ENCODE peak calls at places on chromosomes 6 and 20, in four cellular contexts. O is effector memory CD4-positive, alpha-beta T cell; H is A673; D is adrenal gland. B is an unnamed sample. For H3K4me1, the result is how much of the 10 kb centered on the place peaks cover.

GRCh38 chr20:22545045-22545444 is 39.3 kb downstream of the FOXA2 start:
- DNase-seq in O (no peak), H (no peak), D (no peak), B (no peak)

GRCh38 chr6:122799916-122800701 is 11.1 kb downstream of the SMPDL3A start:
- DNase-seq in O (no peak), H (no peak), D (peak), B (no peak)

GRCh38 chr20:36093025-36093803 is 61.3 kb upstream of the EPB41L1 start:
- DNase-seq in O (no peak), H (peak), D (peak), B (peak)

GRCh38 chr6:169170583-169170955 is 83.1 kb downstream of the THBS2 start:
- DNase-seq in O (no peak), H (no peak), D (no peak), B (no peak)

GRCh38 chr6:140105857-140106256 is 731.4 kb upstream of the CITED2 start:
- DNase-seq in O (no peak), H (peak), D (peak), B (peak)

GRCh38 chr20:48599106-48599747 is 228.6 kb downstream of the PREX1 start:
- DNase-seq in O (no peak), H (no peak), D (no peak), B (no peak)

GRCh38 chr20:15992564-15992963 is 580.7 kb downstream of the KIF16B start:
- DNase-seq in O (no peak), H (no peak), D (no peak), B (no peak)

GRCh38 chr6:151005896-151006632 is 140.6 kb downstream of the MTHFD1L start:
- DNase-seq in O (no peak), H (no peak), D (no peak), B (no peak)

GRCh38 chr6:3419624-3420272 is 37.1 kb downstream of the SLC22A23 start:
- DNase-seq in O (no peak), H (no peak), D (peak), B (no peak)

GRCh38 chr20:13771853-13772453 is 12.8 kb downstream of the ESF1 start:
- DNase-seq in O (no peak), H (peak), D (no peak), B (peak)

DNA sequence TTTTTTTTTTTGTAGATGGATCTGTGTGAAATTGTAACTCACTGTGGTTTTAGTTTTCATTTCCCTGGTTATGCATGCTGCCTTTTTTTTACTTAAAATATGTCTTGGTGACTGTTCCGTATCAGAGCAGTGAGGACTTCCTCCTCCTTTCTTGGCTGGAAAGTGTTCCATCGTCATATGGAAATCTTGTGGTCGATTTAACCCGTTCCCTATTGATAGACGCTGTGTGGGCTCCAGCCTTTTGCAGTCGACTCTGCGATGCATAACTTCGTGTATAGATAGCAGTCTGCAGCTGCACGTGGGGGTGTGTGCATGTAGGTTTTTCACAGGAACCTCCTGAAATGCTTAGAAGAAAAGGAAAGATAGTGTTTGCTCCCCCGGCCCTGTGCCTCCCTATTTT is 28.1 kb upstream of the PNPLA1 start:
- DNase-seq in O (no peak), H (no peak), D (no peak), B (no peak)
- H3K4me1 ChIP-seq in O (under half), H (under half), D (under half), B (under half)

DNA sequence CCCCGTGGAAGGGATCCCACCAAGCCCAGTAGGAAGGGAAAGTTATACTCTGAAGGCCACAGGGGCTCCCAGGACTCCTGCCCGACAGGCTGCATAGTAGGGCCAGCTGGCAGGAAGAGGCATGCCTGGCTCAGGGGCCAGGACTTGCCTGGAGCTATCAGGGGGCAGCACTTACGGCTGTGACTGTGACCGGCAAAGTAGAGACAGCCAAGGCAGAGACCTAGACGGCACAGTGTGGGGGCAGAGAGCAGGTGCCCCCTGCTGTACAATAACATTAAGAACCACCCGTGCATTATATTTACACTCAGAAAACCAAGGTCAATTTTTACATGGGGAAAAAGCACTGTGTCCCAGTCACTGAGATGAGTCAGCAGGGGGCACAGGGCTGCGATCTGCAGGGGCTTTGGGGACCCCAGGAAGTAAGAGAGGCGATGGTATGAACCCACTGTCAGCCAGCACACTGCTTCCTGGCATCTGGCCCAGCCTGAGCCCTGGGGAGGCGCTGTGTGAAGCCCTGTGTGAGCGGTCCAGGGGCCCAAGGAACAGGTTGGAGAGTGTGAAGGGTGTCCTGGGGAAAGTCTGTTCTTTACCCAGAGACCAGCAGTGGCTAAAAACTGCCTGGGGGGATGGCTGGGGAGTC is 9.9 kb downstream of the CCDC167 start:
- DNase-seq in O (no peak), H (no peak), D (no peak), B (peak)
- H3K4me1 ChIP-seq in O (under half), H (under half), D (under half), B (under half)

GRCh38 chr6:11762782-11763459 is 15.7 kb downstream of the ADTRP start:
- DNase-seq in O (no peak), H (no peak), D (peak), B (no peak)
- H3K4me1 ChIP-seq in O (under half), H (under half), D (under half), B (under half)

GRCh38 chr20:40637176-40637575 is 51.9 kb downstream of the MAFB start:
- DNase-seq in O (no peak), H (no peak), D (no peak), B (no peak)
- H3K4me1 ChIP-seq in O (under half), H (under half), D (under half), B (under half)

GRCh38 chr6:112980676-112981075 is 633.5 kb downstream of the RFPL4B start:
- DNase-seq in O (no peak), H (no peak), D (no peak), B (no peak)
- H3K4me1 ChIP-seq in O (under half), H (under half), D (under half), B (under half)

DNA sequence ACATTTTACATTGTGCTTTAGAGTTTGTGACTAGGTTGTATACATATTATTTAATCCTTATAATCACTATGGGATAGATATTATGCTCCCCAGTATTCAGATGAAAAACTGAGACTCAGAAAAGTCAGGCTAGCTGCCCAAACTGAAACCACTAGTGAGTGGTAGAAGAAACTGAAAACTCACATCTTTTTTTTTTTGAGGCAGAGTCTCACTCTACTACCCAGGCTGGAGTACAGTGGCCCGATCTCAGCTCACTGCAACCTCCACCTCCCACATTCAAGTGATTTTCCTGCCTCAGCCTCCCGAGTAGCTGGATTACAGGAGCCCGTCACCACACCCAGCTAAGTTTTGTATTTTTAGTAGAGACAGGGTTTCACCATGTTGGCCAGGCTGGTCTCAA is 22.2 kb downstream of the RNF24 start:
- DNase-seq in O (no peak), H (no peak), D (no peak), B (no peak)
- H3K4me1 ChIP-seq in O (under half), H (half or more), D (under half), B (under half)

GRCh38 chr6:35089216-35089934 is 51.8 kb downstream of the TCP11 start:
- DNase-seq in O (no peak), H (no peak), D (no peak), B (no peak)
- H3K4me1 ChIP-seq in O (under half), H (under half), D (under half), B (under half)

DNA sequence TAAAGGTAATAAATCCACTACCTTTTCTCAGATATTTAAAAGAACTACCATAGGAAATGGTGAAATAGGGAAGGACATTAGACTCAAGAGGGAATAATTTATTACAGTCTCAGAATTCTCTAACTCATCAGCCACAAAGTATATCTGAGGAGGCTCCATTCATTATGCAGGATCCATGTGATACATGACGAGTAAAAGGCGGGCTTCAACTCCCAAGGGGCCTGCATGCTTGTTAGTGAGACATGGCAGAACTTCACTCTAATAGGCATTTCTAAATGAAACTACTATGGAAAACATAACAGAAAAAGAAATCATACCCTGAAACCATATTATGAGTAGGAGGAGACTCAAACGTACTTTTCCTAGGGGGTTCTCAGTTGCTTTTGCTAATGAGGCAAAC is 254.8 kb upstream of the PRDM1 start:
- DNase-seq in O (no peak), H (peak), D (no peak), B (peak)
- H3K4me1 ChIP-seq in O (under half), H (under half), D (under half), B (under half)

B was measured in SJCRH30.